ENCODE peak calls at places on chromosomes 12 and 14, in five cellular contexts. H is lung; A is CD8-positive, alpha-beta T cell; Z is lower lobe of right lung; R is foreskin keratinocyte. I is an unnamed sample. For H3K4me1, the result is how much of the 10 kb centered on the place peaks cover.

GRCh38 chr12:8572507-8572906 is 31.8 kb upstream of the CLEC4E start:
- ATAC-seq in A (no peak), R (peak), Z (peak), H (no peak), I (no peak)

GRCh38 chr14:65462411-65462810 is 49.9 kb downstream of the FUT8 start:
- ATAC-seq in H (no peak), A (no peak), R (peak), Z (no peak), I (no peak)

GRCh38 chr12:82627799-82628198 is 58.9 kb upstream of the TMTC2 start:
- ATAC-seq in Z (peak), R (peak), A (no peak), H (no peak), I (no peak)

GRCh38 chr14:50347521-50347920 is 35.4 kb downstream of the DMAC2L start:
- ATAC-seq in H (no peak), A (no peak), Z (no peak), R (peak), I (no peak)

GRCh38 chr12:6547987-6548386 is 7.9 kb downstream of the IFFO1 start:
- ATAC-seq in Z (no peak), R (peak), H (no peak), A (no peak), I (no peak)

GRCh38 chr14:43123544-43123943 is 1383.5 kb downstream of the FSCB start:
- ATAC-seq in H (no peak), Z (no peak), A (no peak), R (no peak), I (no peak)

GRCh38 chr14:48580692-48581091 is 905.3 kb upstream of the MDGA2 start:
- ATAC-seq in R (no peak), A (no peak), H (no peak), Z (no peak), I (no peak)

GRCh38 chr14:67170706-67171105 is 18.5 kb upstream of the GARIN2 start:
- ATAC-seq in R (no peak), H (no peak), A (no peak), Z (no peak), I (no peak)

GRCh38 chr12:44433647-44434046 is 442.5 kb downstream of the NELL2 start:
- ATAC-seq in A (no peak), Z (no peak), R (no peak), H (no peak), I (no peak)

GRCh38 chr12:88957358-88957757 is 377.1 kb upstream of the KITLG start:
- ATAC-seq in R (peak), H (no peak), A (no peak), Z (no peak), I (no peak)

GRCh38 chr12:47306130-47306529 is 226.4 kb upstream of the AMIGO2 start:
- ATAC-seq in R (no peak), A (no peak), Z (no peak), H (no peak), I (no peak)

GRCh38 chr14:74134484-74134883 is 49.7 kb downstream of the LIN52 start:
- ATAC-seq in R (no peak), Z (no peak), A (no peak), H (no peak), I (no peak)

GRCh38 chr12:113088971-113089756 is 32.6 kb downstream of the DTX1 start:
- ATAC-seq in R (no peak), A (peak), Z (no peak), H (no peak), I (no peak)

GRCh38 chr12:26378721-26379120 is 183.3 kb downstream of the SSPN start:
- ATAC-seq in Z (peak), A (no peak), H (no peak), R (no peak), I (no peak)

GRCh38 chr12:67524861-67525499 is 123.6 kb upstream of the DYRK2 start:
- ATAC-seq in Z (no peak), A (no peak), H (no peak), R (no peak), I (no peak)

GRCh38 chr14:39232554-39233415 is 930 bp upstream of the MIA2 start:
- ATAC-seq in H (peak), A (no peak), Z (peak), R (peak), I (no peak)

GRCh38 chr12:106791531-106791930 is 17.0 kb downstream of the RIC8B start:
- ATAC-seq in R (no peak), H (no peak), Z (no peak), A (no peak), I (no peak)

GRCh38 chr12:122318607-122319311 is 52.5 kb upstream of the VPS33A start:
- ATAC-seq in A (no peak), Z (peak), R (no peak), H (no peak), I (peak)

GRCh38 chr12:27193854-27194544 is 50.1 kb upstream of the STK38L start:
- ATAC-seq in Z (peak), H (peak), A (no peak), R (no peak), I (peak)

GRCh38 chr14:31159682-31160296 is 47.8 kb downstream of the HECTD1 start:
- ATAC-seq in R (no peak), Z (no peak), A (no peak), H (no peak), I (no peak)

GRCh38 chr14:64438181-64438839 is 27.0 kb upstream of the AKAP5 start:
- ATAC-seq in Z (peak), A (peak), R (peak), H (peak), I (no peak)
- H3K27ac ChIP-seq in Z (peak), A (no peak), R (no peak), H (no peak), I (peak)

GRCh38 chr12:124542021-124542941 is 25.1 kb downstream of the NCOR2 start:
- ATAC-seq in H (no peak), A (no peak), Z (no peak), R (peak), I (no peak)
- H3K4me1 ChIP-seq in H (under half), A (half or more), Z (half or more), R (under half), I (half or more)

DNA sequence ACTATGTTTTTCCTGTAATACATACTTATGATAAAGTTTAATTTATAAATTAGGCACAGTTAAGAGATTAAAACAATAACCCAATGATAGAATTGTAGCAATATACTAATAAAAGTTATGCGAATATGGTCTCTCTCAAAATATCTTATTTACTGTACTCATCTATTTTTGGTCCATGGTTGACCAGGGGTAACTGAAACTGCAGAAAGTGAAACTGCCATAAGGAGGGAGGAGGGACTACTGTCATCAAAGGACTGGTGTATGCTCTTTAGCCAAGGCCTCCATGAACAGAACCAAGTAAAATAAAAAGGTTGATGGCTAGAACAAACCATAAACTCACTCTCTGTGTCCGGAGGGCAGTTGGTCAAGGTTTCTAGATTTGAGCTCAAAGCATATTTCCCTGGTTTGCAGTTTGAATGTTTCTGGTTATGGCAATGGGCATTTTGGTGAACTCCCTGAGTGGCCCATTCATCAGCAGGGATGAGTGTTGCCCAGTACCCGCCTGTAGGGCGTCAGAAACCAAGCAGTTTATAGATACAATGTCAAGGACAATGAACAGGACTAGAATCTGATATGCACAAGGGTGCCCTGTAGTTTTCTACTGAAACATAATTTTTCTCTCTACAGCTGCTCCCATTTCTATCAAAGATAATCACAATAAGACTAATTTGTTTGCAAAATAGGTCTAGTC is 19.8 kb downstream of the LEMD3 start:
- ATAC-seq in R (no peak), H (no peak), Z (no peak), A (no peak), I (no peak)
- H3K27ac ChIP-seq in R (no peak), H (no peak), Z (no peak), A (no peak), I (no peak)

DNA sequence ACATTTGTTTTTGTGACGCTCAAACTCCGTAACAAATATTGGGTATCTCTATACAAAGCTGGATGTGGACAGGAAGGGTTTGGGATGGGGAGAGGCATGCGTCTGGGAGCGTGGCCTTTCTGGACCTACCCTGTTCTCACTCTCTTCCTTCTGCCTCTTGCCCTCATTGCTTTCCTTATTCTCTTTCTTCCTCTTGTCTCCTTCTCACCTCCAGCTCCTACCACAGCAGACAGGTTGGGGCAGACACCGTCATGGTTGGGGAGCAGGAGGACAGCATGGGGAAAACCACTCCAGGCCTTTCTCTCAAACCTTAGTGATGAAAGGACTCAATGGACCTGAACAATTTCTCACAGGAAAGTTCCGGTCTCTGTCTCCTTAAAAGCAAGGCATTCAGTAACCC is 465.3 kb downstream of the RAD51B start:
- ATAC-seq in Z (no peak), H (no peak), R (no peak), A (no peak), I (no peak)
- H3K4me1 ChIP-seq in Z (under half), H (under half), R (under half), A (half or more), I (under half)

GRCh38 chr14:24982472-24983155 is 67.3 kb downstream of the STXBP6 start:
- ATAC-seq in R (no peak), Z (peak), H (peak), A (no peak), I (no peak)

GRCh38 chr14:24976599-24976998 is 73.3 kb downstream of the STXBP6 start:
- ATAC-seq in A (no peak), R (no peak), H (no peak), Z (no peak), I (no peak)

GRCh38 chr14:24975393-24975792 is 74.6 kb downstream of the STXBP6 start:
- ATAC-seq in Z (no peak), R (no peak), H (no peak), A (no peak), I (no peak)

GRCh38 chr14:24979725-24980239 is 70.2 kb downstream of the STXBP6 start:
- ATAC-seq in A (no peak), Z (no peak), H (no peak), R (no peak), I (no peak)

DNA sequence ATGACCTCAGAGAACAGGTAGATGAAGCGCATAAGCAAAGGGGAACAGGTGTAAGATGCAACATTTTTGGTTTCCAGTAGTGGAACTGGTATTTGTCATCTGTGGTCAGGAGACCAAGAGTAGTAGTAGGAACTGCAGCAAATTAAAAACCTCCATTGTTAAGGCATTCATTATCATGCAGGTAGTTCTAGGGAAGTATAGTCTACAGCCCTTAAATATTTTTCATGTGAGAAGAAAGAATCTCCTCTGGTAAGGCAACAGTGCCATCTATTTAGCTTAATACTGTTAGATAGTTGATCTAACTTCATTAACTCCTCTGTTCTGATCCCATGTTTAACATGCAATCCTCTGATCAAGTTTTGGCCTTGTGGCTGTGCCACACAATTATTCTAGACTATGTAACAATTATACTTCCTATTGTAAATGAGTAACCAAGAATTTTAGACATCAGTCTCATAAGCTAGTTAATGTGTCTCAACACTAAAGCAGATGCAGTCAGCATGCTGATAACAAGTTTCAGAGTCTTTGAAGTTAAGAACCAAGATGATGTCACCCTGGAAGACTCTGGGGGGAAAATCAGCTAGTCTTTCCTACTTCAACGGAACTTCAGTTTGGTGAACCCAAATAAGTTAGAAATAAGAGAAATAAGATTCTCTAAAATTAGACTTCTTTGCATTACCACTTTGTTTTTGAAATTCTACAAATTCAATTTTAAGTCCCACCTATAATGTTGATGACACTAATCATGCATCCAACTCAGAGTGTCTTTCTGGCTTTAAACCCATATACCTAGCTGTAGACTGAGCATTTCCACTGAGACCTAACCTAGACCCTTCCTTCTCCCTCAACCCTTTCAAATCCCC is 70.9 kb downstream of the STXBP6 start:
- ATAC-seq in R (no peak), A (no peak), Z (no peak), H (peak), I (no peak)
- H3K27ac ChIP-seq in R (no peak), A (no peak), Z (no peak), H (no peak), I (no peak)

GRCh38 chr14:58752782-58753181 is 115.0 kb downstream of the DACT1 start:
- ATAC-seq in Z (peak), A (no peak), H (peak), R (peak), I (peak)
- H3K4me1 ChIP-seq in Z (half or more), A (under half), H (under half), R (under half), I (under half)

I was measured in gastroesophageal sphincter.